ENCODE peak calls at places on chromosomes 3 and 15, in four cellular contexts. D is HCT116, E is K562, M is HepG2. N is an unnamed sample.

GRCh38 chr15:32132850-32133249 is 102.5 kb downstream of the CHRNA7 start:
- DNase-seq in M (peak; percentile 20), D (no peak), E (no peak), N (no peak)

GRCh38 chr3:59572106-59572505 is 522.3 kb upstream of the CFAP20DC start:
- DNase-seq in D (no peak), M (no peak), E (no peak), N (no peak)

GRCh38 chr3:184154909-184155643 is at the start of gene DVL3:
- DNase-seq in M (peak; percentile 50), E (peak; percentile 93), D (no peak), N (no peak)

GRCh38 chr3:119160361-119160760 is 13.0 kb upstream of the UPK1B start:
- DNase-seq in M (no peak), D (no peak), E (no peak), N (no peak)

GRCh38 chr3:71504250-71505036 is 79.1 kb downstream of the FOXP1 start:
- DNase-seq in E (peak; percentile 21), M (no peak), D (peak; percentile 15), N (no peak)

GRCh38 chr3:71128951-71129350 is 454.6 kb downstream of the FOXP1 start:
- DNase-seq in M (no peak), D (no peak), E (no peak), N (no peak)

GRCh38 chr3:197219627-197220026 is 78.8 kb downstream of the DLG1 start:
- DNase-seq in M (no peak), D (no peak), E (no peak), N (no peak)

GRCh38 chr15:60464836-60465630 is 13.9 kb downstream of the ICE2 start:
- DNase-seq in D (no peak), M (no peak), E (no peak), N (no peak)

GRCh38 chr3:157129782-157130137 is 30.2 kb downstream of the CCNL1 start:
- DNase-seq in M (no peak), E (no peak), D (peak; percentile 74), N (no peak)

GRCh38 chr15:79366691-79367090 is 55.8 kb downstream of the TMED3 start:
- DNase-seq in E (no peak), M (no peak), D (no peak), N (no peak)

GRCh38 chr3:11499144-11499543 is 144.6 kb downstream of the VGLL4 start:
- DNase-seq in M (peak; percentile 15), D (no peak), E (no peak), N (no peak)

GRCh38 chr3:72346526-72346926 is 501.7 kb downstream of the SHQ1 start:
- DNase-seq in M (no peak), E (no peak), D (no peak), N (no peak)

GRCh38 chr3:183664913-183665381 is 29.5 kb downstream of the KLHL24 start:
- DNase-seq in D (no peak), E (no peak), M (no peak), N (peak; percentile 41)

GRCh38 chr3:109532257-109533216 is 195.2 kb upstream of the DPPA4 start:
- DNase-seq in M (peak; percentile 35), D (peak; percentile 72), E (no peak), N (no peak)

GRCh38 chr3:149403443-149403842 is 26.0 kb upstream of the TM4SF1 start:
- DNase-seq in M (no peak), D (no peak), E (no peak), N (no peak)

GRCh38 chr3:14534379-14535191 is 5.6 kb downstream of the GRIP2 start:
- DNase-seq in M (no peak), D (no peak), E (no peak), N (no peak)

GRCh38 chr3:17032407-17033034 is 147.8 kb downstream of the PLCL2 start:
- DNase-seq in D (peak; percentile 19), E (peak; percentile 19), M (peak; percentile 16), N (no peak)

GRCh38 chr3:112375117-112375516 is 42.2 kb downstream of the CD200 start:
- DNase-seq in D (no peak), M (no peak), E (no peak), N (no peak)

GRCh38 chr3:25592510-25592968 is 72.2 kb downstream of the TOP2B start:
- DNase-seq in E (peak; percentile 58), D (peak; percentile 33), M (peak; percentile 74), N (no peak)

GRCh38 chr3:170178631-170179030 is 2.9 kb downstream of the PHC3 start:
- DNase-seq in E (no peak), D (no peak), M (no peak), N (no peak)

GRCh38 chr3:37453393-37454391 is 279.3 kb upstream of the LRRFIP2 start:
- DNase-seq in M (peak; percentile 10), E (no peak), D (no peak), N (no peak)
- TF ChIP-seq CTCF in M (peak; percentile 28), E (no peak), D (no peak), N (no peak)

GRCh38 chr3:127608362-127608718 is 10.1 kb downstream of the MCM2 start:
- DNase-seq in D (no peak), E (no peak), M (no peak), N (no peak)

GRCh38 chr3:127606086-127606805 is 8.0 kb downstream of the MCM2 start:
- DNase-seq in D (no peak), M (no peak), E (no peak), N (no peak)

GRCh38 chr3:127607675-127608361 is 9.6 kb downstream of the MCM2 start:
- DNase-seq in E (no peak), D (no peak), M (no peak), N (no peak)

GRCh38 chr3:127604546-127605165 is 6.4 kb downstream of the MCM2 start:
- DNase-seq in M (no peak), D (no peak), E (no peak), N (no peak)

DNA sequence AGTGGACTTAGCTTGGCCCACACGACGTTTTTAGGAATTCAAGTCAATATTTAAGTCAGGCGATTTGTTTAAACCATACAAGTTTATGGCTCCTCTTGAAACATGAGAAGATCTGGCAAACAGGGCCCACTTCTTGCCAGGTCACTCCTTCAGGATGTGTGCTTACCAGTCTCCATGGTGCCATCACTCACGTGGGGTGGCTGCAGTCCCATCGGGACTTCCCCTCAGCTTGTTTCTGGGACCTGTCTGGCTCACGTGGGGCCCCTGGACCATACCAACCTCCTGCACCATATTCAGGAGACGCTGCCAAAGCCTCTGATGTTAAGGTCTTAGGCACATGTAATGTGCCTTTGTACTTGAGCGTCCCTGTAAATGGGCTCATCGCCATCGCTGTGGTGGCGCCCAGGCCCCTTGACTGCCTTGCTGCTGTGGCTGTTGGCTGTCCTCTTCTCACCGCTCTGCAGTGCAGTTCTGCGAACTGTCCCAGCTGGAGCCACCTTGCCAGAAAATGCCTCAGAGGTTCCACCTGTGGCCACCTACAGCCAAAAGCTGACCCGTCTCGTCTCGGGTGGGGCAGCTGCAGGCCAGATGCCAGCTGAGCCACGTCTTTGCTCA is 8.9 kb downstream of the MCM2 start:
- DNase-seq in E (no peak), D (no peak), M (no peak), N (no peak)
- TF ChIP-seq POLR2AphosphoS5 in E (no peak), D (no peak), M (no peak), N (no peak)

GRCh38 chr15:41161736-41162135 is 45.7 kb upstream of the INO80 start:
- DNase-seq in E (no peak), D (no peak), M (no peak), N (no peak)

GRCh38 chr15:41161336-41161735 is 45.3 kb upstream of the INO80 start:
- DNase-seq in M (no peak), D (no peak), E (no peak), N (no peak)

DNA sequence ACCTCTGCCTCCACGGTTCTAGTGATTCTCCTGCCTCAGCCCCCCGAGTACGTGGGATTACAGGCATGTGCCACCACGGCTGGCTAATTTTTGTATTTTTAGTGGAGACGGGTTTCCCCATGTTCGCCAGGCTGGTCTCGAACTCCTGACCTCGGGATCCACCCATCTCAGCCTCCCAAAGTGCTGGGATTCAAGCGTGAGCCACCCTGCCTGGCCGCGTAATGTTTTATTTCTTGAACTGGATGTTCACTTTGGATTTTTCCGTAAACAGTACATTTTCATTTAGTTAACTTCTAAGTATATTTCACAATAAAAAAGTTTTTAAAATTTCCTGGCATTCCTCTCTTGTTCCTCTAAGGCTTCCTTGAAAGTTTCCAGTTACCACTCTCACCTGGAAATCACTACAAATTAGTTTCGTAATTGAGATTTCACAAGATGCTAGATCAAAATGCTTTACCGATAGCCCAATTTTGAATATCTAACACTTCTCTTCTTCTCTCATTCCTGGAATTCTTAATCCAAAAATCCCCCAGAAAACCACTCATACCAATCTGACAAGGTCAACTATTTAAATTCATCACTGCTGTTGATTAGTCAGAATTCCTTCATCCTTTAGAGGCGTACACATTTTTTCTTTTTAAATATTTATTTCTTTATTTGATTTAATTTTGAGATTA is 44.7 kb upstream of the INO80 start:
- DNase-seq in D (no peak), M (no peak), E (no peak), N (no peak)
- TF ChIP-seq TCF7L2 in D (no peak), M (no peak), E (no peak), N (no peak)

GRCh38 chr3:136947477-136947876 is 10.3 kb upstream of the IL20RB start:
- DNase-seq in M (no peak), E (no peak), D (no peak), N (no peak)

GRCh38 chr3:136950583-136950982 is 7.2 kb upstream of the IL20RB start:
- DNase-seq in D (no peak), M (no peak), E (no peak), N (no peak)

GRCh38 chr3:136952292-136952691 is 5.5 kb upstream of the IL20RB start:
- DNase-seq in E (no peak), M (no peak), D (no peak), N (no peak)

GRCh38 chr3:136949146-136949545 is 8.6 kb upstream of the IL20RB start:
- DNase-seq in D (no peak), E (no peak), M (no peak), N (no peak)

GRCh38 chr3:136949708-136950107 is 8.1 kb upstream of the IL20RB start:
- DNase-seq in E (no peak), D (no peak), M (no peak), N (no peak)
- TF ChIP-seq CTCF in E (peak; percentile 4), D (peak; percentile 23), M (no peak), N (peak; percentile 21)

GRCh38 chr3:152390647-152391046 is 121.9 kb downstream of the MBNL1 start:
- DNase-seq in D (no peak), M (no peak), E (no peak), N (no peak)

GRCh38 chr3:152391671-152392070 is 122.9 kb downstream of the MBNL1 start:
- DNase-seq in E (no peak), D (no peak), M (no peak), N (no peak)

GRCh38 chr3:152392474-152392873 is 123.7 kb downstream of the MBNL1 start:
- DNase-seq in M (no peak), D (no peak), E (no peak), N (no peak)

GRCh38 chr3:152388631-152389030 is 119.9 kb downstream of the MBNL1 start:
- DNase-seq in E (no peak), M (no peak), D (no peak), N (no peak)

GRCh38 chr3:152389316-152389934 is 120.7 kb downstream of the MBNL1 start:
- DNase-seq in M (no peak), D (no peak), E (no peak), N (no peak)
- TF ChIP-seq POLR2AphosphoS5 in M (no peak), D (no peak), E (no peak), N (no peak)